ENCODE peak calls at places on chromosomes 7 and 10, in four cellular contexts. One of them, this sample, is unnamed. For H3K36me3, the result is how much of the 10 kb centered on the place peaks cover.

GRCh38 chr7:7868245-7868899 is 100.2 kb upstream of the GLCCI1 start:
- DNase-seq in transverse colon: no peak
- DNase-seq in cardiac muscle cell: no peak
- DNase-seq in testis: no peak
- DNase-seq in this sample: no peak

GRCh38 chr7:78479348-78479747 is 680.8 kb downstream of the PHTF2 start:
- DNase-seq in transverse colon: no peak
- DNase-seq in cardiac muscle cell: no peak
- DNase-seq in testis: no peak
- DNase-seq in this sample: no peak

GRCh38 chr7:121563177-121563576 is 167.1 kb upstream of the FAM3C start:
- DNase-seq in transverse colon: no peak
- DNase-seq in cardiac muscle cell: no peak
- DNase-seq in testis: no peak
- DNase-seq in this sample: no peak

GRCh38 chr7:77811895-77812685 is 13.5 kb downstream of the PHTF2 start:
- DNase-seq in transverse colon: no peak
- DNase-seq in cardiac muscle cell: peak
- DNase-seq in testis: no peak
- DNase-seq in this sample: no peak

GRCh38 chr10:15439381-15439837 is 68.3 kb upstream of the FAM171A1 start:
- DNase-seq in transverse colon: peak
- DNase-seq in cardiac muscle cell: peak
- DNase-seq in testis: peak
- DNase-seq in this sample: no peak

GRCh38 chr10:27390681-27391080 is 113.4 kb upstream of the RAB18 start:
- DNase-seq in transverse colon: no peak
- DNase-seq in cardiac muscle cell: no peak
- DNase-seq in testis: no peak
- DNase-seq in this sample: no peak

GRCh38 chr10:11488126-11488525 is 123.3 kb downstream of the USP6NL start:
- DNase-seq in transverse colon: no peak
- DNase-seq in cardiac muscle cell: peak
- DNase-seq in testis: no peak
- DNase-seq in this sample: no peak

GRCh38 chr7:86469680-86470295 is 173.9 kb upstream of the GRM3 start:
- DNase-seq in transverse colon: peak
- DNase-seq in cardiac muscle cell: peak
- DNase-seq in testis: peak
- DNase-seq in this sample: no peak

GRCh38 chr7:112995091-112995824 is 91.4 kb downstream of the GPR85 start:
- DNase-seq in transverse colon: no peak
- DNase-seq in cardiac muscle cell: peak
- DNase-seq in testis: no peak
- DNase-seq in this sample: no peak

GRCh38 chr10:88389456-88389855 is 193.7 kb downstream of the RNLS start:
- DNase-seq in transverse colon: peak
- DNase-seq in cardiac muscle cell: peak
- DNase-seq in testis: peak
- DNase-seq in this sample: no peak

GRCh38 chr7:100632951-100633717 is 8.2 kb downstream of the TFR2 start:
- DNase-seq in transverse colon: peak
- DNase-seq in cardiac muscle cell: peak
- DNase-seq in testis: peak
- DNase-seq in this sample: no peak
- H3K4me3 ChIP-seq in transverse colon: peak
- H3K4me3 ChIP-seq in cardiac muscle cell: peak
- H3K4me3 ChIP-seq in testis: peak
- H3K4me3 ChIP-seq in this sample: peak

DNA sequence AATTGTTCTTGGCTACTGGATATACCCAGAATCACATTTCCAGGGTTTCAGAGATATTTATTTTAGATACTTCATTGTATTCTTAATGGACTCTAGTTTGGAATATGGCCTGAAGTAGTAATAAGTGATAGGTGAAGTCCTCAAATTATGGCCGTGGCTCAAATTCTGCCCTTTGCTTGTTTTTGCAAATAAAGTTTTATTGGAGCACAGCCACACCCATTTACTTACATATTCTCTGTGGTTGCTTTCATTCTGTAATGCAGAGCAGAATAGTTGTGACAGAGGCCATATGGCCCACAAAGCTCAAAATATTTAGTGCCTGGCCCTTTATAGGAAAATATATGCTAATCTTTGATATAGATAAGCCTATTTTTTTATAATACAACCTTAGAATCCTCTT is 19.5 kb downstream of the ANLN start:
- DNase-seq in transverse colon: no peak
- DNase-seq in cardiac muscle cell: no peak
- DNase-seq in testis: no peak
- DNase-seq in this sample: no peak
- H3K36me3 ChIP-seq in transverse colon: under half
- H3K36me3 ChIP-seq in cardiac muscle cell: under half
- H3K36me3 ChIP-seq in testis: under half
- H3K36me3 ChIP-seq in this sample: under half

DNA sequence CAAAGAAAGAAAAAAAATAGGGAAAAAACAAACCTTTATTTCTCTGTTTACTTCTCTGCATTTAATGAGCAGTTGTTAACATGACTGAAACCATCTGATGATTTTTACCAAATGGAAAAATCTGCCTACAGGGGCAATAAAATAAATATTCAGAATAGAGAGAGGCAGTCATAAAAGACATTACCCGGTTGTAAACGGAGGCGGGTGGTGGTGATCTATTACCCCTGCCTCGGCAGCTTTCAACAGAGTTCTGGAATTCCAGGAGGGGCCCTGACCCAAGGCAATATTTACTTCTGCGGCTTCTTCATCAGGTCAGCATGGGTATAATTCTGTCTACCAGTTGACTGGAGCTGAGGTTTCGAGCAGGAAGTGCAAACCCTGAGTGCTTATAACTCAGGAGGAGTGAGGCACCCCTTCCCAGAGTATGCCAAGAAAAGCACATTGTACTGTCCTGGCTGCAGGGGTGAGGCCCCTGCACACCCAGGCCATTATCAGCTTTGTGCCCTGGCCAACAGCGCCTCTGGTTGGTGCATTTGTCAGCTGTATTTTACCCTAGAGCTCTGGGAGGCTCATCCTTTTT is 8.2 kb upstream of the CXCL12 start:
- DNase-seq in transverse colon: peak
- DNase-seq in cardiac muscle cell: no peak
- DNase-seq in testis: no peak
- DNase-seq in this sample: no peak
- H3K27ac ChIP-seq in transverse colon: peak
- H3K27ac ChIP-seq in cardiac muscle cell: no peak
- H3K27ac ChIP-seq in testis: no peak
- H3K27ac ChIP-seq in this sample: no peak

GRCh38 chr7:141480953-141481352 is 70.3 kb upstream of the AGK start:
- DNase-seq in transverse colon: no peak
- DNase-seq in cardiac muscle cell: no peak
- DNase-seq in testis: no peak
- DNase-seq in this sample: no peak
- H3K4me3 ChIP-seq in transverse colon: no peak
- H3K4me3 ChIP-seq in cardiac muscle cell: no peak
- H3K4me3 ChIP-seq in testis: no peak
- H3K4me3 ChIP-seq in this sample: no peak

DNA sequence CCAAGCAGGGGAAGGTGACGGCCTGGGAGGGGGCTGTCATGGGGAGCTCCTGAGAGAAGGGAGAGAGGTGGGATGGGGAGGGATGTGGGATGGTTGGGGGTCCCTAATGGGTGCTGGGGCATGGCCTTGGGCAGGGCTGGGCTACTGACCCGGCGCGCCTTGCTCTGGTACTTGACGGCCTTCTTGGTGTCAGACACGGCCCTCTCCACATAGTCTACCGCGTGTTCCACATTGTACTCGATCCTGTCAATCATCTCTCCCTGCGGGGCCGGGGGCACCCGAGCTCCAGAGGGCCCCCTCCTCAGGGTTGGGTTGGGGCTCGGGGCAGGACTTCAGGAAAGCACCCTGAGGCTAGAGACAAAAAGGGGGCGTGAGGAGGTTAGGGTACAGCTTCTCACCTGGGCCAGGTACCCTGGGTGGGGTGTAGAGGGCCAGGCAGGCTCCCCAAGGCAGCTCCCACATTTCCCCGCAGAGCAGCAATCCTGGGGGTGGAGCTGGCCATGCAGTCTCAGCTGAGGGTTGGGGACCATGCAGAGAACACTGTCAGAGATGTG is 17.3 kb downstream of the BUD23 start:
- DNase-seq in transverse colon: no peak
- DNase-seq in cardiac muscle cell: no peak
- DNase-seq in testis: no peak
- DNase-seq in this sample: no peak
- H3K36me3 ChIP-seq in transverse colon: under half
- H3K36me3 ChIP-seq in cardiac muscle cell: under half
- H3K36me3 ChIP-seq in testis: under half
- H3K36me3 ChIP-seq in this sample: under half

GRCh38 chr7:142539901-142540300 is 209.4 kb upstream of the PRSS1 start:
- DNase-seq in transverse colon: no peak
- DNase-seq in cardiac muscle cell: peak
- DNase-seq in testis: no peak
- DNase-seq in this sample: no peak
- H3K27ac ChIP-seq in transverse colon: no peak
- H3K27ac ChIP-seq in cardiac muscle cell: no peak
- H3K27ac ChIP-seq in testis: no peak
- H3K27ac ChIP-seq in this sample: no peak

DNA sequence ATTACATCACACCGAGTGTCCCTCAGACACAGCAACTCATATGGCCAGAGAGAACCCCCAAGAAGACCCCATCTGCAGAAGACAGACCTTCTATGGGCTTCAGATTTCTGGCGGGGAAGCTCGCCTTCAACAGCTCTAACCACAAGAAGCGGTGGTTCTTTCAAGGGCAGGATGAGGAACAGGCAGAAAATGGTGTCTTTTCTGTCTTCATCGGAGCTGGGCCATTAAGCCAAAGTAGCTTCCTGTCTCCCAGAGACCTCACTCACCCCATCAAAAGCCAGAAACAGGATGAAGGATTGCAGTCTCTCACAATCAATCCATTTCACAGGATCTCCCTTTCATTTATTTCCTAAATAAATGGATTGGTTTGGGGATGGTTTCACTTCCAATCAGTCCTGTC is 149.1 kb downstream of the HERPUD2 start:
- DNase-seq in transverse colon: no peak
- DNase-seq in cardiac muscle cell: no peak
- DNase-seq in testis: no peak
- DNase-seq in this sample: no peak
- H3K4me3 ChIP-seq in transverse colon: no peak
- H3K4me3 ChIP-seq in cardiac muscle cell: no peak
- H3K4me3 ChIP-seq in testis: no peak
- H3K4me3 ChIP-seq in this sample: no peak

DNA sequence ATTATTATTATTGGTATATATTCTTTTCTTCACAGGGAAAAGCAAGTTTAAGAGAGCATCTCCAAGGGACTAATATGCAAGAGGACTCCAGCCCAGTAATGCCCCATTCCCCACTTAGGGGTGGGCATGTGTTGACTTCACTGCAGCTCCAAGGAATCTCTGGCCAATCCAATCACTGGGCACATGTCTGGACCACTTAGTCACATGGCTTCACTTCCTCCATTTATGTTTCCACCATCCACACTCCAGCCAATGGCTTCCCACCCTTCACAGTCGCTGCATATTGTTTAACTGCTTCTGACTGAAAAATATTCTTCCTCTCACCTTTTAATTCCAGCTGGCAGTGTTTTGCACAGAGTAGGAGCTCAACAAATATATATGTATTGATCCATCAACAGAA is 43.6 kb downstream of the FBXL13 start:
- DNase-seq in transverse colon: no peak
- DNase-seq in cardiac muscle cell: no peak
- DNase-seq in testis: no peak
- DNase-seq in this sample: no peak
- H3K36me3 ChIP-seq in transverse colon: under half
- H3K36me3 ChIP-seq in cardiac muscle cell: under half
- H3K36me3 ChIP-seq in testis: under half
- H3K36me3 ChIP-seq in this sample: under half